ENCODE peak calls at places on chromosomes 5 and 9, in six cellular contexts. One of them, this sample, is unnamed.
A peak's percentile ranks its signal among the peaks of the same experiment; 100 is the strongest.

GRCh38 chr5:126746290-126746689 is 30.6 kb upstream of the LMNB1 start:
- DNase-seq in head of caudate nucleus: no peak
- DNase-seq in amniotic stem cell: no peak
- DNase-seq in NCI-H2081: no peak
- DNase-seq in GM19239: no peak
- DNase-seq in GM12865: no peak
- DNase-seq in this sample: no peak

GRCh38 chr9:76662476-76663281 is 101.6 kb upstream of the PCA3 start:
- DNase-seq in head of caudate nucleus: no peak
- DNase-seq in amniotic stem cell: no peak
- DNase-seq in NCI-H2081: peak; percentile 49
- DNase-seq in GM19239: no peak
- DNase-seq in GM12865: no peak
- DNase-seq in this sample: no peak

GRCh38 chr5:55993628-55994501 is 898 bp downstream of the IL6ST start:
- DNase-seq in head of caudate nucleus: no peak
- DNase-seq in amniotic stem cell: no peak
- DNase-seq in NCI-H2081: no peak
- DNase-seq in GM19239: no peak
- DNase-seq in GM12865: peak; percentile 38
- DNase-seq in this sample: peak; percentile 41

GRCh38 chr9:2727966-2728613 is 10.8 kb downstream of the KCNV2 start:
- DNase-seq in head of caudate nucleus: no peak
- DNase-seq in amniotic stem cell: peak; percentile 19
- DNase-seq in NCI-H2081: peak; percentile 77
- DNase-seq in GM19239: no peak
- DNase-seq in GM12865: peak; percentile 66
- DNase-seq in this sample: peak; percentile 26

GRCh38 chr9:135945969-135946368 is 15.2 kb downstream of the UBAC1 start:
- DNase-seq in head of caudate nucleus: no peak
- DNase-seq in amniotic stem cell: no peak
- DNase-seq in NCI-H2081: no peak
- DNase-seq in GM19239: no peak
- DNase-seq in GM12865: no peak
- DNase-seq in this sample: no peak

GRCh38 chr9:136122425-136123383 is 4.0 kb upstream of the TMEM250 start:
- DNase-seq in head of caudate nucleus: peak; percentile 87
- DNase-seq in amniotic stem cell: no peak
- DNase-seq in NCI-H2081: peak; percentile 52
- DNase-seq in GM19239: peak; percentile 87
- DNase-seq in GM12865: peak; percentile 73
- DNase-seq in this sample: peak; percentile 86

GRCh38 chr9:78030553-78031270 is 899 bp downstream of the GNAQ start:
- DNase-seq in head of caudate nucleus: peak; percentile 81
- DNase-seq in amniotic stem cell: no peak
- DNase-seq in NCI-H2081: peak; percentile 71
- DNase-seq in GM19239: no peak
- DNase-seq in GM12865: no peak
- DNase-seq in this sample: no peak

GRCh38 chr5:147407094-147407681 is 102.7 kb downstream of the DPYSL3 start:
- DNase-seq in head of caudate nucleus: no peak
- DNase-seq in amniotic stem cell: no peak
- DNase-seq in NCI-H2081: no peak
- DNase-seq in GM19239: no peak
- DNase-seq in GM12865: peak; percentile 17
- DNase-seq in this sample: no peak

GRCh38 chr5:40410939-40411635 is 268.6 kb upstream of the PTGER4 start:
- DNase-seq in head of caudate nucleus: no peak
- DNase-seq in amniotic stem cell: no peak
- DNase-seq in NCI-H2081: no peak
- DNase-seq in GM19239: no peak
- DNase-seq in GM12865: no peak
- DNase-seq in this sample: no peak

GRCh38 chr5:57244331-57244730 is 70.5 kb downstream of the GPBP1 start:
- DNase-seq in head of caudate nucleus: no peak
- DNase-seq in amniotic stem cell: no peak
- DNase-seq in NCI-H2081: no peak
- DNase-seq in GM19239: no peak
- DNase-seq in GM12865: no peak
- DNase-seq in this sample: no peak

GRCh38 chr5:52898961-52899680 is 90.0 kb upstream of the ITGA2 start:
- DNase-seq in head of caudate nucleus: no peak
- DNase-seq in amniotic stem cell: no peak
- DNase-seq in NCI-H2081: no peak
- DNase-seq in GM19239: no peak
- DNase-seq in GM12865: no peak
- DNase-seq in this sample: no peak

GRCh38 chr9:122941560-122942234 is 877 bp downstream of the RABGAP1 start:
- DNase-seq in head of caudate nucleus: no peak
- DNase-seq in amniotic stem cell: no peak
- DNase-seq in NCI-H2081: no peak
- DNase-seq in GM19239: no peak
- DNase-seq in GM12865: no peak
- DNase-seq in this sample: peak; percentile 28

GRCh38 chr9:91360551-91361293 is 996 bp downstream of the AUH start:
- DNase-seq in head of caudate nucleus: no peak
- DNase-seq in amniotic stem cell: no peak
- DNase-seq in NCI-H2081: no peak
- DNase-seq in GM19239: no peak
- DNase-seq in GM12865: peak; percentile 32
- DNase-seq in this sample: no peak

GRCh38 chr5:115098041-115098702 is 71.5 kb downstream of the TRIM36 start:
- DNase-seq in head of caudate nucleus: peak; percentile 45
- DNase-seq in amniotic stem cell: peak; percentile 10
- DNase-seq in NCI-H2081: peak; percentile 39
- DNase-seq in GM19239: peak; percentile 34
- DNase-seq in GM12865: peak; percentile 65
- DNase-seq in this sample: peak; percentile 66

GRCh38 chr5:130323804-130324454 is 419.7 kb downstream of the CHSY3 start:
- DNase-seq in head of caudate nucleus: no peak
- DNase-seq in amniotic stem cell: no peak
- DNase-seq in NCI-H2081: no peak
- DNase-seq in GM19239: peak; percentile 8
- DNase-seq in GM12865: peak; percentile 76
- DNase-seq in this sample: peak; percentile 79

GRCh38 chr9:3181049-3181953 is 337.4 kb upstream of the PUM3 start:
- DNase-seq in head of caudate nucleus: peak; percentile 88
- DNase-seq in amniotic stem cell: no peak
- DNase-seq in NCI-H2081: peak; percentile 90
- DNase-seq in GM19239: peak; percentile 18
- DNase-seq in GM12865: peak; percentile 67
- DNase-seq in this sample: peak; percentile 33

GRCh38 chr5:96823900-96824351 is 16.2 kb upstream of the ERAP1 start:
- DNase-seq in head of caudate nucleus: no peak
- DNase-seq in amniotic stem cell: no peak
- DNase-seq in NCI-H2081: no peak
- DNase-seq in GM19239: no peak
- DNase-seq in GM12865: no peak
- DNase-seq in this sample: no peak

GRCh38 chr9:136051568-136052432 is 43.3 kb downstream of the NACC2 start:
- DNase-seq in head of caudate nucleus: peak; percentile 92
- DNase-seq in amniotic stem cell: peak; percentile 94
- DNase-seq in NCI-H2081: peak; percentile 87
- DNase-seq in GM19239: no peak
- DNase-seq in GM12865: no peak
- DNase-seq in this sample: peak; percentile 66

GRCh38 chr9:88372103-88372694 is 16.0 kb upstream of the SPIN1 start:
- DNase-seq in head of caudate nucleus: no peak
- DNase-seq in amniotic stem cell: no peak
- DNase-seq in NCI-H2081: no peak
- DNase-seq in GM19239: no peak
- DNase-seq in GM12865: no peak
- DNase-seq in this sample: no peak

GRCh38 chr5:117645400-117645799 is 1070.8 kb upstream of the SEMA6A start:
- DNase-seq in head of caudate nucleus: no peak
- DNase-seq in amniotic stem cell: no peak
- DNase-seq in NCI-H2081: no peak
- DNase-seq in GM19239: no peak
- DNase-seq in GM12865: no peak
- DNase-seq in this sample: no peak

GRCh38 chr5:173557123-173557903 is 59.1 kb downstream of the BOD1 start:
- DNase-seq in head of caudate nucleus: peak; percentile 93
- DNase-seq in amniotic stem cell: no peak
- DNase-seq in NCI-H2081: no peak
- DNase-seq in GM19239: no peak
- DNase-seq in GM12865: no peak
- DNase-seq in this sample: no peak

GRCh38 chr5:137486707-137487106 is 12.4 kb downstream of the SPOCK1 start:
- DNase-seq in head of caudate nucleus: no peak
- DNase-seq in amniotic stem cell: no peak
- DNase-seq in NCI-H2081: no peak
- DNase-seq in GM19239: no peak
- DNase-seq in GM12865: no peak
- DNase-seq in this sample: no peak

GRCh38 chr5:177311361-177311722 is 356 bp downstream of the MXD3 start:
- DNase-seq in head of caudate nucleus: no peak
- DNase-seq in amniotic stem cell: no peak
- DNase-seq in NCI-H2081: no peak
- DNase-seq in GM19239: no peak
- DNase-seq in GM12865: no peak
- DNase-seq in this sample: peak; percentile 38

GRCh38 chr5:86757824-86758223 is 140.1 kb downstream of the COX7C start:
- DNase-seq in head of caudate nucleus: no peak
- DNase-seq in amniotic stem cell: no peak
- DNase-seq in NCI-H2081: no peak
- DNase-seq in GM19239: no peak
- DNase-seq in GM12865: no peak
- DNase-seq in this sample: no peak

GRCh38 chr5:73522989-73523388 is 24.7 kb downstream of the BTF3 start:
- DNase-seq in head of caudate nucleus: no peak
- DNase-seq in amniotic stem cell: no peak
- DNase-seq in NCI-H2081: no peak
- DNase-seq in GM19239: no peak
- DNase-seq in GM12865: no peak
- DNase-seq in this sample: no peak

GRCh38 chr5:113510836-113511451 is 2.5 kb upstream of the YTHDC2 start:
- DNase-seq in head of caudate nucleus: no peak
- DNase-seq in amniotic stem cell: no peak
- DNase-seq in NCI-H2081: peak; percentile 27
- DNase-seq in GM19239: no peak
- DNase-seq in GM12865: peak; percentile 42
- DNase-seq in this sample: peak; percentile 59

GRCh38 chr5:132595624-132596023 is 38.8 kb downstream of the RAD50 start:
- DNase-seq in head of caudate nucleus: no peak
- DNase-seq in amniotic stem cell: no peak
- DNase-seq in NCI-H2081: no peak
- DNase-seq in GM19239: no peak
- DNase-seq in GM12865: no peak
- DNase-seq in this sample: no peak

GRCh38 chr5:137075163-137075970 is 423.8 kb downstream of the SPOCK1 start:
- DNase-seq in head of caudate nucleus: peak; percentile 56
- DNase-seq in amniotic stem cell: no peak
- DNase-seq in NCI-H2081: peak; percentile 68
- DNase-seq in GM19239: peak; percentile 12
- DNase-seq in GM12865: peak; percentile 49
- DNase-seq in this sample: peak; percentile 60

GRCh38 chr5:20617876-20618275 is 629.9 kb upstream of the CDH18 start:
- DNase-seq in head of caudate nucleus: no peak
- DNase-seq in amniotic stem cell: no peak
- DNase-seq in NCI-H2081: no peak
- DNase-seq in GM19239: no peak
- DNase-seq in GM12865: no peak
- DNase-seq in this sample: no peak

GRCh38 chr5:65483474-65484346 is 2.0 kb upstream of the ADAMTS6 start:
- DNase-seq in head of caudate nucleus: no peak
- DNase-seq in amniotic stem cell: peak; percentile 59
- DNase-seq in NCI-H2081: peak; percentile 46
- DNase-seq in GM19239: peak; percentile 31
- DNase-seq in GM12865: peak; percentile 66
- DNase-seq in this sample: peak; percentile 47

GRCh38 chr9:81671880-81672280 is 17.5 kb downstream of the TLE1 start:
- DNase-seq in head of caudate nucleus: peak; percentile 58
- DNase-seq in amniotic stem cell: no peak
- DNase-seq in NCI-H2081: peak; percentile 47
- DNase-seq in GM19239: no peak
- DNase-seq in GM12865: no peak
- DNase-seq in this sample: no peak

GRCh38 chr5:56543431-56544385 is 271.6 kb upstream of the MAP3K1 start:
- DNase-seq in head of caudate nucleus: no peak
- DNase-seq in amniotic stem cell: no peak
- DNase-seq in NCI-H2081: no peak
- DNase-seq in GM19239: no peak
- DNase-seq in GM12865: no peak
- DNase-seq in this sample: no peak

GRCh38 chr5:66343370-66344071 is 199.4 kb downstream of the SREK1 start:
- DNase-seq in head of caudate nucleus: no peak
- DNase-seq in amniotic stem cell: no peak
- DNase-seq in NCI-H2081: no peak
- DNase-seq in GM19239: no peak
- DNase-seq in GM12865: no peak
- DNase-seq in this sample: no peak